ENCODE peak calls at places on chromosomes 16 and 17, in six cellular contexts. W is fibroblast of the conjunctiva, R is HuH-7.5, T is Peyer's patch, C is AG09319, G is A172. A is an unnamed sample.

GRCh38 chr17:29043539-29044165 is 711 bp downstream of the PIPOX start:
- DNase-seq in W (no peak), R (no peak), T (no peak), C (no peak), G (no peak), A (no peak)

GRCh38 chr17:66654341-66654740 is 180.6 kb upstream of the CACNG5 start:
- DNase-seq in W (peak), R (no peak), T (no peak), C (peak), G (no peak), A (no peak)

GRCh38 chr17:21209511-21210175 is 4.3 kb downstream of the TMEM11 start:
- DNase-seq in W (no peak), R (no peak), T (peak), C (no peak), G (no peak), A (no peak)

GRCh38 chr16:47260496-47260895 is 116.8 kb upstream of the NETO2 start:
- DNase-seq in W (no peak), R (no peak), T (no peak), C (no peak), G (no peak), A (no peak)

GRCh38 chr16:25177831-25178688 is 38.7 kb upstream of the AQP8 start:
- DNase-seq in W (no peak), R (peak), T (peak), C (no peak), G (no peak), A (peak)

GRCh38 chr17:49603720-49604119 is 28.0 kb downstream of the NXPH3 start:
- DNase-seq in W (no peak), R (no peak), T (no peak), C (no peak), G (no peak), A (no peak)

GRCh38 chr17:5879424-5879823 is 190.8 kb upstream of the WSCD1 start:
- DNase-seq in W (no peak), R (no peak), T (no peak), C (no peak), G (no peak), A (no peak)

GRCh38 chr17:14396542-14396941 is 95.7 kb downstream of the HS3ST3B1 start:
- DNase-seq in W (peak), R (no peak), T (no peak), C (no peak), G (no peak), A (no peak)

GRCh38 chr17:81962499-81963441 is 1.8 kb upstream of the NOTUM start:
- DNase-seq in W (no peak), R (no peak), T (no peak), C (no peak), G (no peak), A (no peak)

GRCh38 chr17:63950940-63951907 is 19.1 kb upstream of the CD79B start:
- DNase-seq in W (no peak), R (peak), T (peak), C (no peak), G (no peak), A (no peak)

GRCh38 chr16:3881499-3881995 is 1.0 kb upstream of the CREBBP start:
- DNase-seq in W (no peak), R (no peak), T (no peak), C (no peak), G (no peak), A (no peak)

A was measured in right lobe of liver.